ENCODE peak calls at places on chromosome 2, in six cellular contexts. One of them, this sample, is unnamed.

GRCh38 chr2:127504552-127505460 is 21.5 kb downstream of the IWS1 start:
- DNase-seq in pancreas: no peak
- DNase-seq in EL: peak
- DNase-seq in NCI-H2171: no peak
- DNase-seq in NCI-H774: no peak
- DNase-seq in GM18507: no peak
- DNase-seq in this sample: no peak

GRCh38 chr2:146623771-146624170 is 1221.1 kb upstream of the ACVR2A start:
- DNase-seq in EL: peak
- DNase-seq in NCI-H2171: no peak
- DNase-seq in GM18507: no peak
- DNase-seq in pancreas: no peak
- DNase-seq in NCI-H774: no peak
- DNase-seq in this sample: no peak

GRCh38 chr2:137677466-137677865 is 286.8 kb upstream of the HNMT start:
- DNase-seq in NCI-H2171: no peak
- DNase-seq in NCI-H774: no peak
- DNase-seq in GM18507: no peak
- DNase-seq in EL: no peak
- DNase-seq in pancreas: no peak
- DNase-seq in this sample: no peak

GRCh38 chr2:16664052-16664731 is 1.4 kb downstream of the CYRIA start:
- DNase-seq in NCI-H774: no peak
- DNase-seq in NCI-H2171: no peak
- DNase-seq in pancreas: no peak
- DNase-seq in GM18507: no peak
- DNase-seq in EL: no peak
- DNase-seq in this sample: peak

GRCh38 chr2:185738679-185739472 is at the start of gene FSIP2:
- DNase-seq in GM18507: peak
- DNase-seq in EL: peak
- DNase-seq in NCI-H2171: no peak
- DNase-seq in NCI-H774: no peak
- DNase-seq in pancreas: peak
- DNase-seq in this sample: peak

GRCh38 chr2:173647681-173648350 is 293.1 kb downstream of the CDCA7 start:
- DNase-seq in NCI-H2171: no peak
- DNase-seq in pancreas: no peak
- DNase-seq in EL: no peak
- DNase-seq in GM18507: no peak
- DNase-seq in NCI-H774: no peak
- DNase-seq in this sample: no peak

GRCh38 chr2:58502931-58503330 is 261.8 kb upstream of the FANCL start:
- DNase-seq in EL: no peak
- DNase-seq in NCI-H774: no peak
- DNase-seq in pancreas: no peak
- DNase-seq in NCI-H2171: no peak
- DNase-seq in GM18507: no peak
- DNase-seq in this sample: no peak

GRCh38 chr2:215687149-215688031 is 251.5 kb upstream of the FN1 start:
- DNase-seq in EL: no peak
- DNase-seq in NCI-H774: no peak
- DNase-seq in GM18507: no peak
- DNase-seq in pancreas: no peak
- DNase-seq in NCI-H2171: no peak
- DNase-seq in this sample: no peak

GRCh38 chr2:239801404-239802100 is 223.6 kb downstream of the NDUFA10 start:
- DNase-seq in pancreas: peak
- DNase-seq in NCI-H2171: no peak
- DNase-seq in NCI-H774: no peak
- DNase-seq in EL: no peak
- DNase-seq in GM18507: no peak
- DNase-seq in this sample: no peak

GRCh38 chr2:129929321-129930290 is 49.9 kb upstream of the RAB6C start:
- DNase-seq in NCI-H774: no peak
- DNase-seq in pancreas: no peak
- DNase-seq in GM18507: no peak
- DNase-seq in NCI-H2171: no peak
- DNase-seq in EL: peak
- DNase-seq in this sample: no peak

GRCh38 chr2:41965886-41966285 is 81.9 kb upstream of the PKDCC start:
- DNase-seq in NCI-H774: no peak
- DNase-seq in EL: peak
- DNase-seq in GM18507: no peak
- DNase-seq in NCI-H2171: no peak
- DNase-seq in pancreas: no peak
- DNase-seq in this sample: peak

GRCh38 chr2:85990084-85990483 is 101.3 kb upstream of the ST3GAL5 start:
- DNase-seq in NCI-H2171: no peak
- DNase-seq in GM18507: no peak
- DNase-seq in pancreas: no peak
- DNase-seq in EL: no peak
- DNase-seq in NCI-H774: no peak
- DNase-seq in this sample: no peak

GRCh38 chr2:88880441-88880953 is 189.0 kb downstream of the RPIA start:
- DNase-seq in GM18507: no peak
- DNase-seq in EL: peak
- DNase-seq in NCI-H2171: peak
- DNase-seq in NCI-H774: peak
- DNase-seq in pancreas: no peak
- DNase-seq in this sample: peak

GRCh38 chr2:174247474-174248186 is 702 bp downstream of the OLA1 start:
- DNase-seq in GM18507: peak
- DNase-seq in NCI-H774: no peak
- DNase-seq in NCI-H2171: no peak
- DNase-seq in pancreas: no peak
- DNase-seq in EL: peak
- DNase-seq in this sample: no peak

GRCh38 chr2:205047273-205047839 is 502.1 kb downstream of the PARD3B start:
- DNase-seq in EL: no peak
- DNase-seq in pancreas: no peak
- DNase-seq in NCI-H774: peak
- DNase-seq in GM18507: no peak
- DNase-seq in NCI-H2171: no peak
- DNase-seq in this sample: no peak

GRCh38 chr2:217551229-217551909 is 451.4 kb downstream of the TNS1 start:
- DNase-seq in GM18507: no peak
- DNase-seq in NCI-H2171: no peak
- DNase-seq in pancreas: no peak
- DNase-seq in NCI-H774: no peak
- DNase-seq in EL: peak
- DNase-seq in this sample: no peak

GRCh38 chr2:120226296-120226695 is 3.1 kb upstream of the TMEM185B start:
- DNase-seq in NCI-H774: no peak
- DNase-seq in NCI-H2171: no peak
- DNase-seq in GM18507: no peak
- DNase-seq in pancreas: no peak
- DNase-seq in EL: no peak
- DNase-seq in this sample: no peak

GRCh38 chr2:137705296-137705695 is 259.0 kb upstream of the HNMT start:
- DNase-seq in EL: no peak
- DNase-seq in NCI-H2171: no peak
- DNase-seq in GM18507: no peak
- DNase-seq in NCI-H774: no peak
- DNase-seq in pancreas: no peak
- DNase-seq in this sample: no peak

GRCh38 chr2:121489284-121489683 is 41.4 kb upstream of the RNU4ATAC start:
- DNase-seq in pancreas: no peak
- DNase-seq in NCI-H774: peak
- DNase-seq in NCI-H2171: no peak
- DNase-seq in GM18507: no peak
- DNase-seq in EL: peak
- DNase-seq in this sample: no peak

GRCh38 chr2:109128466-109129355 is at the start of gene SH3RF3:
- DNase-seq in pancreas: peak
- DNase-seq in NCI-H2171: no peak
- DNase-seq in GM18507: no peak
- DNase-seq in NCI-H774: no peak
- DNase-seq in EL: peak
- DNase-seq in this sample: peak

GRCh38 chr2:200662727-200663126 is 76.9 kb downstream of the AOX1 start:
- DNase-seq in pancreas: no peak
- DNase-seq in EL: peak
- DNase-seq in NCI-H774: no peak
- DNase-seq in NCI-H2171: no peak
- DNase-seq in GM18507: no peak
- DNase-seq in this sample: no peak

GRCh38 chr2:237570776-237571335 is 4.5 kb downstream of the PRLH start:
- DNase-seq in EL: no peak
- DNase-seq in GM18507: no peak
- DNase-seq in NCI-H774: no peak
- DNase-seq in NCI-H2171: no peak
- DNase-seq in pancreas: no peak
- DNase-seq in this sample: no peak

GRCh38 chr2:6352906-6353515 is 512.7 kb downstream of the CMPK2 start:
- DNase-seq in EL: peak
- DNase-seq in GM18507: no peak
- DNase-seq in NCI-H2171: peak
- DNase-seq in pancreas: peak
- DNase-seq in NCI-H774: no peak
- DNase-seq in this sample: no peak

GRCh38 chr2:85994421-85994777 is 105.6 kb upstream of the ST3GAL5 start:
- DNase-seq in NCI-H2171: no peak
- DNase-seq in GM18507: no peak
- DNase-seq in EL: no peak
- DNase-seq in NCI-H774: no peak
- DNase-seq in pancreas: no peak
- DNase-seq in this sample: no peak

GRCh38 chr2:174561283-174562275 is 36.0 kb downstream of the WIPF1 start:
- DNase-seq in GM18507: no peak
- DNase-seq in pancreas: peak
- DNase-seq in NCI-H774: peak
- DNase-seq in NCI-H2171: no peak
- DNase-seq in EL: no peak
- DNase-seq in this sample: peak

This sample was measured in uterus.